ENCODE peak calls at places on chromosomes 13 and 19, in four cellular contexts. K is AG10803, W is pancreas, L is body of pancreas. R is an unnamed sample.
A peak's percentile ranks its signal among the peaks of the same experiment; 100 is the strongest.

GRCh38 chr19:8429044-8429443 is 15.7 kb upstream of the HNRNPM start:
- DNase-seq in W (no peak), L (no peak), K (no peak), R (no peak)

GRCh38 chr13:35225582-35225981 is 250.9 kb downstream of the MAB21L1 start:
- DNase-seq in K (no peak), W (no peak), L (no peak), R (no peak)

GRCh38 chr19:12784394-12784870 is 6.9 kb upstream of the JUNB start:
- DNase-seq in K (no peak), W (no peak), L (no peak), R (peak; percentile 33)

GRCh38 chr19:45591004-45591637 is 6.5 kb upstream of the OPA3 start:
- DNase-seq in K (no peak), W (peak; percentile 79), L (peak; percentile 73), R (peak; percentile 62)

GRCh38 chr13:99800004-99800403 is 171.6 kb downstream of the ZIC5 start:
- DNase-seq in W (no peak), L (no peak), K (no peak), R (no peak)

GRCh38 chr19:14694867-14695266 is 5.0 kb downstream of the ZNF333 start:
- DNase-seq in K (no peak), L (no peak), W (no peak), R (no peak)

GRCh38 chr19:811007-811434 is 10.7 kb downstream of the PLPPR3 start:
- DNase-seq in W (no peak), K (no peak), L (no peak), R (no peak)

GRCh38 chr19:46426035-46426505 is 2.7 kb downstream of the PNMA8C start:
- DNase-seq in W (no peak), L (peak; percentile 64), K (no peak), R (no peak)

GRCh38 chr13:29521336-29521735 is 74.2 kb downstream of the SLC7A1 start:
- DNase-seq in L (no peak), K (no peak), W (no peak), R (no peak)

GRCh38 chr13:25489238-25489637 is 117.5 kb downstream of the ATP8A2 start:
- DNase-seq in K (no peak), L (no peak), W (no peak), R (no peak)

GRCh38 chr13:32984857-32985626 is 31.2 kb upstream of the KL start:
- DNase-seq in L (no peak), W (no peak), K (no peak), R (peak; percentile 96)

GRCh38 chr19:46000497-46001246 is 5.4 kb downstream of the CCDC61 start:
- DNase-seq in K (no peak), W (no peak), L (peak; percentile 49), R (no peak)

GRCh38 chr13:40440990-40441820 is 225.2 kb downstream of the FOXO1 start:
- DNase-seq in L (peak; percentile 92), W (peak; percentile 93), K (peak; percentile 37), R (peak; percentile 75)

GRCh38 chr19:50432658-50433057 is at the start of gene MYBPC2:
- DNase-seq in K (no peak), W (no peak), L (peak; percentile 35), R (no peak)

GRCh38 chr13:24512208-24513068 is at the start of gene PARP4:
- DNase-seq in L (peak; percentile 74), W (peak; percentile 89), K (peak; percentile 81), R (peak; percentile 77)

GRCh38 chr19:55253842-55254624 is 4.8 kb downstream of the PPP6R1 start:
- DNase-seq in L (no peak), W (no peak), K (no peak), R (no peak)

GRCh38 chr19:13865578-13866462 is 11.1 kb upstream of the NANOS3 start:
- DNase-seq in W (peak; percentile 83), L (peak; percentile 46), K (no peak), R (no peak)

GRCh38 chr13:112434937-112435523 is 58.9 kb downstream of the SPACA7 start:
- DNase-seq in L (no peak), W (no peak), K (no peak), R (no peak)

GRCh38 chr19:392375-392970 is 16.5 kb downstream of the C2CD4C start:
- DNase-seq in L (no peak), K (no peak), W (peak; percentile 37), R (no peak)

GRCh38 chr13:27262546-27262945 is 8.1 kb upstream of the RASL11A start:
- DNase-seq in W (no peak), L (no peak), K (no peak), R (no peak)

GRCh38 chr19:42606660-42607351 is 12.1 kb upstream of the CEACAM8 start:
- DNase-seq in L (peak; percentile 96), K (peak; percentile 7), W (peak; percentile 97), R (no peak)

GRCh38 chr13:20828540-20829364 is 55.0 kb upstream of the EEF1AKMT1 start:
- DNase-seq in K (peak; percentile 58), W (no peak), L (no peak), R (peak; percentile 12)

GRCh38 chr19:53951947-53952346 is 10.8 kb upstream of the CACNG8 start:
- DNase-seq in L (no peak), W (no peak), K (no peak), R (no peak)

GRCh38 chr19:29873024-29873800 is 61.4 kb downstream of the CCNE1 start:
- DNase-seq in W (peak; percentile 84), L (peak; percentile 50), K (peak; percentile 20), R (peak; percentile 34)

GRCh38 chr19:35153701-35154534 is 617 bp upstream of the FXYD5 start:
- DNase-seq in W (peak; percentile 67), L (peak; percentile 43), K (peak; percentile 33), R (peak; percentile 57)

GRCh38 chr13:90801621-90802020 is 545.9 kb upstream of the MIR17HG start:
- DNase-seq in L (no peak), K (no peak), W (no peak), R (no peak)

GRCh38 chr19:4589579-4590410 is 30.3 kb upstream of the SEMA6B start:
- DNase-seq in K (no peak), W (no peak), L (no peak), R (no peak)

GRCh38 chr13:69828527-69828926 is 279.1 kb upstream of the ATXN8OS start:
- DNase-seq in L (no peak), W (no peak), K (no peak), R (no peak)

GRCh38 chr19:8101311-8101710 is 48.1 kb downstream of the FBN3 start:
- DNase-seq in W (no peak), K (no peak), L (no peak), R (no peak)

GRCh38 chr13:97231832-97232201 is 9.7 kb downstream of the MBNL2 start:
- DNase-seq in K (peak; percentile 41), L (no peak), W (no peak), R (no peak)

DNA sequence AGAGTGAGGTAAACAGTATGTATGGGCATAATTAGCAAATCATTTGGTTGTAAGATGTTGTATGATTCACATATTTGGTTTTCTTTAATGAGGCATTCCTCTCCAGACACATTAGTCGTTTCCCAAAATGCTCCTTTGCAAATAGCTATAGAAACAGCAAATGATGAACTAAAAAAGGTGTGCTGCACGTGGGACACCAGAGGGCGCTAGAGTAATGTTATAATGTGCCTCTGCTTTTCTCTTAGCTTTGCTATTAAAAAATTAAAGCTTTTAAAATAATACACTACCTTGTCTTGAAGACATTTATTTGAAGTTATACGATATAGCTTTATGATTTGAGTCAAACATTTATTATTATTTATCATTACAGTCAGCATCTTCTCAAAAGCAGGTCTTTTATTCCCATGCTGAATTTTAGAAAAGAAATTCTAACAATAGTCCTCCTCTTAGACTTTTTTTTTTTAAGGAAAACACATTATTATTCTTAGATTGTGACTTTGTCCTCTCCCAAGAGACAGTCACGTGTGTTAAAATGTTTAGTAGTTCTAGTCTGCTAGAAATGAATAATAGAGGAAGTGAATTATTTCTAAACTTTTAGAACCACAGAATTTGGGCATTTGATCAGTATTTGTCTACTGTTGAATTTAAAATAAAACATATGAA is 121.6 kb upstream of the FRY start:
- DNase-seq in L (peak; percentile 68), K (peak; percentile 72), W (no peak), R (peak; percentile 39)
- TF ChIP-seq CTCF in L (peak; percentile 84), K (peak; percentile 93), W (peak; percentile 78), R (peak; percentile 93)

DNA sequence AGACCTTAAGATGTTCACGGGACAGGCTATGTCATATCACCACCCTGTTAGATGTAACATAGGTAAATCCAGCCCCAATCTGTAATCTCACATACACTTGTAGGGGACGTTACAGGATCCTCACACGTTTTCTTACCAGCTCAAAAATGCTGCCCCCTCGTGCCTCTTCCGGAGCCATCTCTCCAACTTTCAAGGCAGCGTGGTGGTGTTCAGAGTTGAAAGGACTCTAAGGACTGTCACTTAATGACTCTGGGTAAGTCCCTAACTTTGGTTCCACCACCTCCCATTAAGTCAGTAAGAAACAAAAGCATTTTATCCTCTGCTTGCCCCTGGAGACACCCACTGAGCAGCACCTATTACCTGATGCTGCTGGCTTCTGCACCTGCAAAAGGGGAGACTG is 4.4 kb downstream of the MED26 start:
- DNase-seq in L (no peak), K (no peak), W (no peak), R (no peak)
- TF ChIP-seq CTCF in L (no peak), K (no peak), W (no peak), R (no peak)

GRCh38 chr19:5897189-5897969 is 6.2 kb downstream of the NDUFA11 start:
- DNase-seq in K (no peak), L (no peak), W (no peak), R (no peak)
- TF ChIP-seq CTCF in K (no peak), L (no peak), W (no peak), R (no peak)

GRCh38 chr13:47294691-47295090 is 397.8 kb upstream of the HTR2A start:
- DNase-seq in W (no peak), L (no peak), K (no peak), R (no peak)
- TF ChIP-seq CTCF in W (no peak), L (no peak), K (no peak), R (no peak)

DNA sequence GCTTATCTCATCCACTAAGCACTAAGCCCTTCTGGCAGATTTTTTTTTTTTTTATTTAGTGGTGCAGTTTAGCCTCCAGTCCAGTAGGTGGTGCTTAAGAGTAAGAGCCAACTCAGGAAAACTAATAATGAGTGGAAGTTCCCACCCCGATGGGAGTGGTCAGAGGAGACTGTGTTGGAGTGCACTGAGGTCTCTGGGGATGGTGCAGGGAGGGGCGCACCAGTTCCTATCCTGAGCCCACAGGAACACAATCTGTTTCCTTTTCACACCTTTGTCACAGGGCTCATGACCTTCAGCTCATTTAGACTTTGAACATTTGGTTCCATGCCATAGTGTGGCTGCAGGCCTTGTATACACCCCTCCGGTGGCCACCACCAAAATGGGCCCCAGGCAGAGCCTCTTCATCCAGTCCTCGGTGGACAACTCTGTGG is 367.4 kb downstream of the SPRY2 start:
- DNase-seq in W (no peak), K (no peak), L (peak; percentile 18), R (no peak)
- TF ChIP-seq CTCF in W (no peak), K (peak; percentile 34), L (peak; percentile 39), R (peak; percentile 80)

GRCh38 chr19:9584073-9584833 is at the start of gene ZNF121:
- DNase-seq in W (peak; percentile 90), L (peak; percentile 79), K (peak; percentile 63), R (peak; percentile 76)

DNA sequence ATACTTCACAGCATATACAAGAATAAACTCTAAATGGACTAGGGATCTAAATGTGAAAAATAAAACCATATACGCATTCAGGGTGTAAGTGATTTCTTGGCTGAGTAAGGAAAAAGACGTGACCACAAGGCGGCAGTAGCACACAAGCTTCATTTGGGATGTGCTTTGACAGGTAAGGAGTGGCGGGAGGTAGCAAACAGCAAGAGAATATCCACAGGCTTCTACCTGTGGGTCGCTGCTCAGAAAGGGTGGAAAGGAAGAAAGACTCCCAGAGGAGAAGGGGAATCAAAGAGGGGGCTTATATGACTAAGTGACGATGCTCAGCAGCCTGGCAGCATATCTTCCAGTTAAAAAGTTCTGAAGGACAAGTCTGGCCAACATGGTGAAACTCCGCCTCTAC is 2.5 kb upstream of the ZNF121 start:
- DNase-seq in L (peak; percentile 57), K (peak; percentile 51), W (no peak), R (peak; percentile 76)
- TF ChIP-seq CTCF in L (peak; percentile 42), K (peak; percentile 77), W (peak; percentile 18), R (peak; percentile 90)

GRCh38 chr13:109703250-109703649 is 83.1 kb downstream of the IRS2 start:
- DNase-seq in K (no peak), L (no peak), W (no peak), R (no peak)
- TF ChIP-seq CTCF in K (no peak), L (no peak), W (no peak), R (no peak)

R was measured in PC-9.